ENCODE peak calls at places on chromosomes 12 and 14, in four cellular contexts. C is neuronal stem cell, T is H9, J is IMR-90. X is an unnamed sample.

GRCh38 chr12:99287136-99287535 is 360.4 kb upstream of the GARIN6 start:
- DNase-seq in J (no peak), C (no peak), T (no peak), X (no peak)

GRCh38 chr12:67909681-67910080 is 79.6 kb upstream of the IFNG-AS1 start:
- DNase-seq in T (no peak), C (no peak), J (peak; percentile 16), X (no peak)

GRCh38 chr14:94005324-94005723 is 8.2 kb downstream of the CCDC197 start:
- DNase-seq in T (no peak), C (no peak), J (no peak), X (no peak)

GRCh38 chr12:6536894-6537579 is 2.7 kb downstream of the GAPDH start:
- DNase-seq in J (no peak), C (no peak), T (peak; percentile 40), X (no peak)

GRCh38 chr12:90086281-90086680 is 377.6 kb upstream of the ATP2B1 start:
- DNase-seq in T (no peak), C (no peak), J (peak; percentile 70), X (no peak)

GRCh38 chr12:120956579-120957360 is 21.6 kb upstream of the HNF1A start:
- DNase-seq in T (no peak), C (no peak), J (no peak), X (no peak)

GRCh38 chr12:510071-510825 is 50.5 kb downstream of the B4GALNT3 start:
- DNase-seq in C (peak; percentile 65), J (no peak), T (peak; percentile 69), X (peak; percentile 49)

GRCh38 chr14:89270439-89271227 is 146.4 kb downstream of the FOXN3 start:
- DNase-seq in T (no peak), J (no peak), C (no peak), X (no peak)

GRCh38 chr12:12384601-12385321 is 27.9 kb downstream of the BORCS5 start:
- DNase-seq in C (no peak), J (no peak), T (peak; percentile 77), X (no peak)

GRCh38 chr12:45305904-45306303 is 90.0 kb downstream of the ANO6 start:
- DNase-seq in J (no peak), T (no peak), C (no peak), X (no peak)

DNA sequence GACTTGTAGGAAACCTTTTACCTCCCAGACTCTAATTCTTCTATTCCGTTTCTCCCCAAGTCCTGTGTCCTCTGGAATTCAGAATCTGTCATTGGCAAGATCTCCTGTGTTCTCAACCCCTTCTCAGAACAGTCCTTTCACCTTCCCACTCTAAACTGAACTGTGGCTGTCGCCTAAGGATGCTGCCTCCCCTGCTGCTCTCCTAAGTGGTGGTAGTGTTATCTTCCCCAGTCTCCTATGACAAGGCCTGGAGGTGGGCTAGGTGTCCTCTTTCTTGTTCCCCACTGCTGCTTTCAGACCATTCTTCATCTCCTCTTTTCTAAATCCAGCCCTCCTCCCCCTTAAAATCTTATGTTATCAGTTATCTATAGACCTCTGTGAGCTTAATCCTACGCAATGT is 397.4 kb downstream of the RAD51B start:
- DNase-seq in C (no peak), J (no peak), T (no peak), X (no peak)
- H2AK5ac ChIP-seq in C (no peak overlapping the region), J (no peak overlapping the region), T (no peak overlapping the region), X (no peak overlapping the region)

DNA sequence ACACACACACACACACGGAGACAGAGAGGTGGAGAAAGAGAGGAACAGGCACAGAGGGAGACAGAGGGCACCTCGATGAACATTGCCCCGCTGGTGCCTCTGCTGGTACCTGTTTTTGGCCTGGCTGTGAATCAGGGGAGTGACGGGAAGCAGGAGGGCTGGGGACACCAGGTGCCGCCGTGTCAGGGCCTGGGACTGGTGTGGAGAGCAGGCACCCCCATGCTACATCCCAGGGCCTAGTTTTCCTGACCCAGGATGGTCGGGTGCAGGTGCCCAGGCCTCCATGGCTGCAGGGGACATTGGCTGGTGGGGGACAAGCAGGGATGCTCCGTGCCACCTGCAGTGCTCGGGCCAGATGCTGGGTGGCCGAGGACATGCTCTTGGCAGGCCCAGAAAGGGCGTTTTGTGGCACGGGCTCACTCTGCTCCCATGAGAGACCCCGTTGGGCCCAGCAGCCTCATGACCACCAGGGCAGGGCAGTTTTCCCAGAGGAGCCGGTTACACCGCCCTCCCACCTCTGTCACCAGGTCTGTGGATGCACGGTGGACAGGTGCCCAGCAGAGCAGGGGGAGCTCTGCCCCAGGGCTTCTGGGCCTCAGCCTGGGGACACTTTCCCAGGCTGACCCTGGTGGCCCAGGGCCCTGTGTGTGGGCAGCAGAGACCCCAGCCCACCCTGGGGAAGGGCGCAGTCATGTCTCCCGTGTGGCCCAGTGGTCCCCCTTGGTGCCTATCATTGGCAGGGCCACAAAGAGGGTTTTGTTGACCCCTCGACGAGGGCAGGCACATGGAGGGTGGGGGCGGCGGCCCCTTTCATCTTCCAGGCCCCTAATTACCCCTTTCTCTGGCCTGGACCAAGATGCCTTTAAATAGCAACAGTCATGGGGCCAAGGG is 207.5 kb upstream of the RTL1 start:
- DNase-seq in C (no peak), T (no peak), J (no peak), X (no peak)
- H2AK5ac ChIP-seq in C (peak overlapping the region; percentile 82), T (no peak overlapping the region), J (no peak overlapping the region), X (no peak overlapping the region)

GRCh38 chr14:23086565-23086964 is 8.4 kb downstream of the ACIN1 start:
- DNase-seq in J (no peak), T (no peak), C (no peak), X (no peak)
- H2AK5ac ChIP-seq in J (no peak overlapping the region), T (no peak overlapping the region), C (no peak overlapping the region), X (no peak overlapping the region)

DNA sequence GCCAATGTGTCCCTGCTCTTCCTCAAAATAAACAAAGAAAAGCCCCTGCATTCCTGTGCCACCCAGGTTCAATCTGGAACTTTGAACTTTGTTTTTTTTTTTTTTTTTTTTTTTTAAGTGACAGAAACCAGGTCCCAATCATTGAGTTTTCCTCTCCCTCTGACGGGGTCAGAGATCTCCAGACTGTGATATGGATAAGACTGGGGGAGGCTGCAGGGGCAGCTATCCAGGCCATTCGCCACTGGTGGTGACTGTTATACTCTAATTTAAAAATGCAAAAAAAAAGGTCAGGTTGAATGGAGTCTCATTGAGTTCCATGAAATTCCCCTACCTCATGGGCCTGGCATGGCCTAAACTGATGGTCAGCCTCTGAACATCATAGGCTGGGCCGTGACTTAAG is 57.0 kb downstream of the TMX1 start:
- DNase-seq in J (no peak), C (no peak), T (no peak), X (no peak)
- H2AK5ac ChIP-seq in J (no peak overlapping the region), C (no peak overlapping the region), T (no peak overlapping the region), X (no peak overlapping the region)

GRCh38 chr14:69650948-69651369 is 39.6 kb downstream of the SUSD6 start:
- DNase-seq in C (no peak), J (no peak), T (no peak), X (no peak)
- H2AK5ac ChIP-seq in C (no peak overlapping the region), J (peak overlapping the region; percentile 87), T (no peak overlapping the region), X (peak overlapping the region; percentile 41)

GRCh38 chr12:105083041-105083440 is 1.2 kb downstream of the ALDH1L2 start:
- DNase-seq in C (no peak), T (no peak), J (no peak), X (no peak)
- H2AK5ac ChIP-seq in C (no peak overlapping the region), T (no peak overlapping the region), J (peak overlapping the region; percentile 60), X (no peak overlapping the region)

GRCh38 chr12:26090853-26091510 is 33.9 kb downstream of the BHLHE41 start:
- DNase-seq in C (no peak), T (no peak), J (peak; percentile 12), X (no peak)
- H2AK5ac ChIP-seq in C (no peak overlapping the region), T (no peak overlapping the region), J (peak overlapping the region; percentile 72), X (no peak overlapping the region)

DNA sequence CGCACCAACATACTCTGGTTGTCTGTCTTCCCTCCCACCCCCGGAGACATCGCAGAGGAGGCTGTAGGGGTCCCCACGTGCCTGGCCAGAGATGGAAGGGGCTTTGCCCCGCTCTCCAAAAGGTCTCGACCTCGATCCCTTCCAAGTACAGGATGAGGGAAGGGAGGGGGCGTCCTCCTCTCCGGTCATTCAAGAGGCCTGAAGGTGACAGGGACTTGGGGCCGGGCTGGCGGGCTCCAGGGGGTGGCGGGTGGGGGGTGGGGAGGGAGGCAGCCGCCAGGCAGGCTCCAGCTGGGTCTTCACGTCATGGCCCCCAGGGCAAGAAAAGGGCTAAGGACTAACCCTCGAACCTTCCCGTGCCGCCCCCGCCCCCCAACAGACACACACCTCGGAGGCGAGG is 15.1 kb downstream of the TBX3 start:
- DNase-seq in C (peak; percentile 1), T (no peak), J (no peak), X (no peak)
- H2AK5ac ChIP-seq in C (no peak overlapping the region), T (no peak overlapping the region), J (peak overlapping the region; percentile 92), X (no peak overlapping the region)

X was measured in H1.